ENCODE peak calls at places on chromosomes 3 and 15, in seven cellular contexts. T is NB4, H is HuH-7, L is A549, Q is GM06990, U is GM03348, I is glomerular endothelial cell. M is an unnamed sample.

GRCh38 chr3:7322957-7323679 is 462.2 kb downstream of the GRM7 start:
- DNase-seq in T (no peak), I (no peak), Q (no peak), U (no peak), H (no peak), L (no peak), M (no peak)

GRCh38 chr3:169026543-169027181 is 636.9 kb downstream of the MECOM start:
- DNase-seq in U (peak), L (no peak), Q (no peak), H (no peak), T (no peak), I (peak), M (no peak)

GRCh38 chr3:105923151-105923550 is 54.3 kb upstream of the CBLB start:
- DNase-seq in H (no peak), L (no peak), U (no peak), Q (no peak), T (no peak), I (no peak), M (no peak)

GRCh38 chr3:88220126-88220525 is 70.4 kb downstream of the C3orf38 start:
- DNase-seq in Q (no peak), H (no peak), U (no peak), L (no peak), I (no peak), T (no peak), M (no peak)

GRCh38 chr15:92082217-92082843 is 228.8 kb downstream of the SLCO3A1 start:
- DNase-seq in Q (no peak), T (peak), I (no peak), U (peak), L (peak), H (peak), M (peak)

GRCh38 chr3:55481067-55481917 is 5.8 kb downstream of the WNT5A start:
- DNase-seq in Q (no peak), H (no peak), I (no peak), U (peak), L (no peak), T (no peak), M (no peak)

GRCh38 chr15:27842526-27842925 is 256.6 kb downstream of the OCA2 start:
- DNase-seq in T (peak), L (no peak), Q (no peak), H (no peak), U (no peak), I (no peak), M (no peak)

GRCh38 chr3:60202052-60202753 is 1049.0 kb downstream of the FHIT start:
- DNase-seq in Q (no peak), I (no peak), L (no peak), H (no peak), U (no peak), T (peak), M (no peak)

GRCh38 chr3:14545251-14545635 is 5.1 kb upstream of the GRIP2 start:
- DNase-seq in L (no peak), U (no peak), I (no peak), Q (no peak), H (no peak), T (no peak), M (no peak)

GRCh38 chr3:186160691-186161243 is 51.9 kb upstream of the ETV5 start:
- DNase-seq in H (peak), T (no peak), U (no peak), I (no peak), Q (no peak), L (no peak), M (no peak)

GRCh38 chr3:125146601-125147490 is 65.7 kb downstream of the SLC12A8 start:
- DNase-seq in I (no peak), L (no peak), U (no peak), T (no peak), H (no peak), Q (peak), M (peak)

M was measured in GM10248.